ENCODE peak calls at places on chromosome 16, in four cellular contexts. One of them, this sample, is unnamed.

GRCh38 chr16:86396918-86397317 is 113.4 kb upstream of the FOXF1 start:
- DNase-seq in tibial nerve: no peak
- DNase-seq in left lung: no peak
- DNase-seq in brain microvascular endothelial cell: peak; percentile 58
- DNase-seq in this sample: no peak

GRCh38 chr16:53565300-53565699 is 62.3 kb upstream of the AKTIP start:
- DNase-seq in brain microvascular endothelial cell: no peak
- DNase-seq in left lung: no peak
- DNase-seq in tibial nerve: no peak
- DNase-seq in this sample: no peak

GRCh38 chr16:65618931-65619330 is 497.1 kb upstream of the CDH11 start:
- DNase-seq in left lung: no peak
- DNase-seq in brain microvascular endothelial cell: no peak
- DNase-seq in tibial nerve: no peak
- DNase-seq in this sample: no peak

GRCh38 chr16:90081606-90081970 is 4.5 kb upstream of the PRDM7 start:
- DNase-seq in brain microvascular endothelial cell: no peak
- DNase-seq in left lung: no peak
- DNase-seq in tibial nerve: no peak
- DNase-seq in this sample: no peak

GRCh38 chr16:60727856-60728255 is 1308.4 kb downstream of the CDH8 start:
- DNase-seq in brain microvascular endothelial cell: no peak
- DNase-seq in tibial nerve: no peak
- DNase-seq in left lung: no peak
- DNase-seq in this sample: no peak

GRCh38 chr16:58499615-58500328 is at the start of gene NDRG4:
- DNase-seq in brain microvascular endothelial cell: peak; percentile 89
- DNase-seq in tibial nerve: no peak
- DNase-seq in left lung: peak; percentile 72
- DNase-seq in this sample: peak; percentile 75

GRCh38 chr16:87252269-87252970 is 64.8 kb downstream of the C16orf95 start:
- DNase-seq in left lung: no peak
- DNase-seq in tibial nerve: no peak
- DNase-seq in brain microvascular endothelial cell: no peak
- DNase-seq in this sample: no peak

GRCh38 chr16:16151315-16151714 is 72.0 kb downstream of the ABCC6 start:
- DNase-seq in tibial nerve: no peak
- DNase-seq in brain microvascular endothelial cell: peak; percentile 9
- DNase-seq in left lung: no peak
- DNase-seq in this sample: no peak

GRCh38 chr16:52548261-52549010 is 1.5 kb upstream of the TOX3 start:
- DNase-seq in left lung: no peak
- DNase-seq in brain microvascular endothelial cell: no peak
- DNase-seq in tibial nerve: no peak
- DNase-seq in this sample: no peak

GRCh38 chr16:84930298-84931106 is 80.8 kb downstream of the ZDHHC7 start:
- DNase-seq in left lung: no peak
- DNase-seq in tibial nerve: no peak
- DNase-seq in brain microvascular endothelial cell: no peak
- DNase-seq in this sample: no peak

GRCh38 chr16:83953796-83954576 is 946 bp downstream of the OSGIN1 start:
- DNase-seq in tibial nerve: no peak
- DNase-seq in left lung: no peak
- DNase-seq in brain microvascular endothelial cell: peak; percentile 20
- DNase-seq in this sample: no peak

GRCh38 chr16:19203374-19203966 is 35.4 kb downstream of the SYT17 start:
- DNase-seq in tibial nerve: no peak
- DNase-seq in brain microvascular endothelial cell: no peak
- DNase-seq in left lung: no peak
- DNase-seq in this sample: no peak

GRCh38 chr16:2826591-2827480 is 3.3 kb upstream of the ZG16B start:
- DNase-seq in left lung: peak; percentile 63
- DNase-seq in brain microvascular endothelial cell: no peak
- DNase-seq in tibial nerve: peak; percentile 3
- DNase-seq in this sample: no peak

GRCh38 chr16:74463888-74464287 is 42.6 kb upstream of the CLEC18B start:
- DNase-seq in left lung: no peak
- DNase-seq in brain microvascular endothelial cell: no peak
- DNase-seq in tibial nerve: no peak
- DNase-seq in this sample: no peak

GRCh38 chr16:25223964-25224363 is 7.2 kb downstream of the AQP8 start:
- DNase-seq in brain microvascular endothelial cell: no peak
- DNase-seq in left lung: no peak
- DNase-seq in tibial nerve: no peak
- DNase-seq in this sample: no peak

GRCh38 chr16:2785101-2785991 is 2.0 kb downstream of the PRSS33 start:
- DNase-seq in brain microvascular endothelial cell: no peak
- DNase-seq in left lung: peak; percentile 76
- DNase-seq in tibial nerve: no peak
- DNase-seq in this sample: peak; percentile 59

GRCh38 chr16:66278604-66279262 is 87.8 kb upstream of the CDH5 start:
- DNase-seq in tibial nerve: no peak
- DNase-seq in left lung: no peak
- DNase-seq in brain microvascular endothelial cell: no peak
- DNase-seq in this sample: no peak

GRCh38 chr16:53814791-53815190 is 110.8 kb downstream of the FTO start:
- DNase-seq in left lung: no peak
- DNase-seq in tibial nerve: no peak
- DNase-seq in brain microvascular endothelial cell: no peak
- DNase-seq in this sample: no peak

GRCh38 chr16:22372882-22373661 is 1.3 kb downstream of the CDR2 start:
- DNase-seq in brain microvascular endothelial cell: no peak
- DNase-seq in left lung: no peak
- DNase-seq in tibial nerve: no peak
- DNase-seq in this sample: no peak

GRCh38 chr16:48546774-48547173 is 63.2 kb downstream of the N4BP1 start:
- DNase-seq in tibial nerve: no peak
- DNase-seq in left lung: no peak
- DNase-seq in brain microvascular endothelial cell: no peak
- DNase-seq in this sample: no peak

GRCh38 chr16:57131351-57131970 is 39.1 kb downstream of the CPNE2 start:
- DNase-seq in left lung: peak; percentile 50
- DNase-seq in brain microvascular endothelial cell: no peak
- DNase-seq in tibial nerve: peak; percentile 30
- DNase-seq in this sample: no peak

DNA sequence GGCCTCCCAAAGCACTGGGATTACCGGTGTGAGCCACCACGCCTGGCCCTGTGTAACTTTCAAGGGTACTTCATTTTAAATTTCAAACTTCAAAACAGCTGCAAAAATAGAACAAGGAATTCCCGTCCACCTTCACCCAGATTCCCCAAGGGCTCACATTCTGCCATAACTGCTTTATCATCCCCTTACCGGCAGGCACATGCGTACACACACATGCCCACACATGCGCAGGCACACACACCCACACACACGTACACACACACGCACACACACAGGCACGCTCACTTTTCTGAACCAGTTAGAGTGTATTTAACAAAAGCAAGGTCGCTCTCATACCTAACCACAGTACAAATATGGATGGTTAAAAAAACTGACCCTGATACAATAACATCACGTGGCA is 23.0 kb downstream of the PDIA2 start:
- DNase-seq in brain microvascular endothelial cell: no peak
- DNase-seq in tibial nerve: no peak
- DNase-seq in left lung: no peak
- DNase-seq in this sample: no peak
- H3K27ac ChIP-seq in brain microvascular endothelial cell: no peak overlapping the region
- H3K27ac ChIP-seq in tibial nerve: no peak overlapping the region
- H3K27ac ChIP-seq in left lung: no peak overlapping the region
- H3K27ac ChIP-seq in this sample: no peak overlapping the region

GRCh38 chr16:80318107-80318506 is 222.7 kb upstream of the DYNLRB2 start:
- DNase-seq in tibial nerve: no peak
- DNase-seq in brain microvascular endothelial cell: no peak
- DNase-seq in left lung: no peak
- DNase-seq in this sample: no peak

GRCh38 chr16:80319181-80319580 is 221.6 kb upstream of the DYNLRB2 start:
- DNase-seq in tibial nerve: no peak
- DNase-seq in brain microvascular endothelial cell: no peak
- DNase-seq in left lung: no peak
- DNase-seq in this sample: no peak

GRCh38 chr16:80314042-80314441 is 226.8 kb upstream of the DYNLRB2 start:
- DNase-seq in left lung: no peak
- DNase-seq in brain microvascular endothelial cell: no peak
- DNase-seq in tibial nerve: no peak
- DNase-seq in this sample: no peak

GRCh38 chr16:80323187-80323807 is 217.5 kb upstream of the DYNLRB2 start:
- DNase-seq in left lung: peak; percentile 63
- DNase-seq in brain microvascular endothelial cell: no peak
- DNase-seq in tibial nerve: no peak
- DNase-seq in this sample: peak; percentile 55

DNA sequence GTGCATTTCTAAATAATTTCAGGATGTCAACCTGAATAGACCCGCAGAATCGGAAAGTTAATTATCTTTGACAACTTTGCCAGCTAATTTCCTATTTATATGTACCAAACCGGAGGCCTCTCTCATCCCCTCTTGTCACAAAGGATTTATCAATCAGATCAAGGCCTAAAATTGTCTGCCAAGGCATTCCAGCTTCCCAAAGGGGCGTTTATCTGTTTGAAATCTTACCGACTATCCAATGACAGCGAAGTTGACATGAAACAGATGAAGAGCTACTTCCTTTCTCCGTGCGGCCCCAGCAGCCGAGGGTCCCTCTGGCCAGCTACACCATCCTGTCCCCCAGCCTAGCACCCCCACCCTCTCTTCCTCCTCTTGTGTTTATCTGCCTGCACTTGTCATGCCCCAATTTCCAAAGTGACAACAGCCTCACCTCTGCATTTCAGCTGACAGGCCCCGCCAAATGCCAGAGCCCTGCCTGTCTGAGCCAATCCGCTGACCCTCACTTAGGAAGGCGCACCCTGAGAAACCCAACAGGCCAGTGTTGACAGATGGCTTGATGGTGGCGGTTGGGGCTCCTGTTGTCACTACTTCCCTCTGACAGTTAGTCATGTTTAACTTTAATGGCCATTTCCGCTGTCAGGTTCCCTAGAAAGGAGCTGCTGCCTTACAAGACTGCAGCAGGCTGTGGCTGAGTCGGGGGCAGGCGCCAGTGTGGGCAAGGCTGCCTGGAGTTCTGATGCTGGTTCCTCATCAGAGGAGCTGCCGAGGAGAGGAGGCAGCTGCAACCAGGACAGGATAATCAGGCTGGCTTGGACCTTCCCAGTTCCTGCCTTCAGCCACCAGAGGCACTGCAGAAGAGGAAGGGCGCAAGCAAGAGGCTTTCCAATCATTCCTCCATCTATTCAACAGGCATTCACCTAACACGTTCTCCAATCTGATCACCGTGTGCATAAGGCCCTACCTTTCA is 223.4 kb upstream of the DYNLRB2 start:
- DNase-seq in left lung: peak; percentile 57
- DNase-seq in tibial nerve: no peak
- DNase-seq in brain microvascular endothelial cell: no peak
- DNase-seq in this sample: no peak
- TF ChIP-seq CTCF in left lung: no peak
- TF ChIP-seq CTCF in tibial nerve: no peak
- TF ChIP-seq CTCF in brain microvascular endothelial cell: peak; percentile 66
- TF ChIP-seq CTCF in this sample: no peak

GRCh38 chr16:77212736-77213541 is 13.7 kb downstream of the SYCE1L start:
- DNase-seq in brain microvascular endothelial cell: no peak
- DNase-seq in tibial nerve: peak; percentile 40
- DNase-seq in left lung: no peak
- DNase-seq in this sample: no peak
- H3K4me3 ChIP-seq in brain microvascular endothelial cell: peak overlapping the region; percentile 56
- H3K4me3 ChIP-seq in tibial nerve: peak overlapping the region; percentile 36
- H3K4me3 ChIP-seq in left lung: peak overlapping the region; percentile 55
- H3K4me3 ChIP-seq in this sample: peak overlapping the region; percentile 71

DNA sequence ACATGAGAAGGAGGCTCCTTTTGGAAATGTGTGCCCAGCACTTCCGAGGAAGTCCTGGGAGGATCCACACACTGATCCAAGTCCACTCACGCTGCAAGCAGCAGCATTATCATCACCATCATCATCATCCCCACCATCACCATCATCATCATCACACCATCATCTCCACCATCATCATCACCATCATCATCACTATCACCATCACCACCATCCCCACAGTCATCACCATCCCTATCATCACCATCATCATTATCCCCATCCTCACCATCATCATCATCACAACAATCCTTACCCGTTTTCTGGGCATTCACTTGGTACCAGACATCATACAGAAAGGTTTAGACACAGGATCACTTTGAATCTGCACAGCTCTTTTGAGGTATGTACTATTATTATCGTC is 47.8 kb upstream of the ACSF3 start:
- DNase-seq in tibial nerve: no peak
- DNase-seq in left lung: no peak
- DNase-seq in brain microvascular endothelial cell: no peak
- DNase-seq in this sample: no peak
- H3K27ac ChIP-seq in tibial nerve: no peak overlapping the region
- H3K27ac ChIP-seq in left lung: no peak overlapping the region
- H3K27ac ChIP-seq in brain microvascular endothelial cell: no peak overlapping the region
- H3K27ac ChIP-seq in this sample: no peak overlapping the region

GRCh38 chr16:30490210-30490609 is 17.7 kb downstream of the ITGAL start:
- DNase-seq in tibial nerve: no peak
- DNase-seq in brain microvascular endothelial cell: no peak
- DNase-seq in left lung: no peak
- DNase-seq in this sample: no peak

GRCh38 chr16:30494028-30494427 is 21.5 kb downstream of the ITGAL start:
- DNase-seq in left lung: no peak
- DNase-seq in brain microvascular endothelial cell: no peak
- DNase-seq in tibial nerve: no peak
- DNase-seq in this sample: no peak

GRCh38 chr16:30491744-30492308 is 19.3 kb downstream of the ITGAL start:
- DNase-seq in tibial nerve: no peak
- DNase-seq in left lung: no peak
- DNase-seq in brain microvascular endothelial cell: peak; percentile 80
- DNase-seq in this sample: no peak

GRCh38 chr16:30491229-30491628 is 18.7 kb downstream of the ITGAL start:
- DNase-seq in brain microvascular endothelial cell: no peak
- DNase-seq in left lung: no peak
- DNase-seq in tibial nerve: no peak
- DNase-seq in this sample: no peak

GRCh38 chr16:30494709-30495108 is 22.2 kb downstream of the ITGAL start:
- DNase-seq in brain microvascular endothelial cell: no peak
- DNase-seq in tibial nerve: no peak
- DNase-seq in left lung: no peak
- DNase-seq in this sample: no peak
- TF ChIP-seq CTCF in brain microvascular endothelial cell: no peak
- TF ChIP-seq CTCF in tibial nerve: no peak
- TF ChIP-seq CTCF in left lung: no peak
- TF ChIP-seq CTCF in this sample: no peak

GRCh38 chr16:11596572-11597226 is 10.0 kb upstream of the LITAF start:
- DNase-seq in brain microvascular endothelial cell: no peak
- DNase-seq in tibial nerve: no peak
- DNase-seq in left lung: no peak
- DNase-seq in this sample: no peak

GRCh38 chr16:11595908-11596504 is 9.3 kb upstream of the LITAF start:
- DNase-seq in brain microvascular endothelial cell: no peak
- DNase-seq in tibial nerve: no peak
- DNase-seq in left lung: peak; percentile 54
- DNase-seq in this sample: no peak

GRCh38 chr16:11597737-11598136 is 11.0 kb upstream of the LITAF start:
- DNase-seq in left lung: no peak
- DNase-seq in tibial nerve: no peak
- DNase-seq in brain microvascular endothelial cell: no peak
- DNase-seq in this sample: no peak

GRCh38 chr16:11599579-11599978 is 12.9 kb upstream of the LITAF start:
- DNase-seq in brain microvascular endothelial cell: no peak
- DNase-seq in left lung: no peak
- DNase-seq in tibial nerve: no peak
- DNase-seq in this sample: no peak

GRCh38 chr16:11597268-11597690 is 10.6 kb upstream of the LITAF start:
- DNase-seq in brain microvascular endothelial cell: no peak
- DNase-seq in tibial nerve: no peak
- DNase-seq in left lung: no peak
- DNase-seq in this sample: no peak
- H3K4me3 ChIP-seq in brain microvascular endothelial cell: no peak overlapping the region
- H3K4me3 ChIP-seq in tibial nerve: no peak overlapping the region
- H3K4me3 ChIP-seq in left lung: no peak overlapping the region
- H3K4me3 ChIP-seq in this sample: no peak overlapping the region

This sample was measured in coronary artery.